ENCODE peak calls at places on chromosomes 12 and 14, in six cellular contexts. D is fibroblast of lung, Q is right cardiac atrium, G is body of pancreas, L is neural progenitor cell, T is left ventricle myocardium inferior. S is an unnamed sample.
A peak's percentile ranks its signal among the peaks of the same experiment; 100 is the strongest.

GRCh38 chr14:31990959-31991541 is 86.1 kb upstream of the ARHGAP5 start:
- DNase-seq in D (peak; percentile 83), Q (no peak), G (no peak), L (no peak), T (no peak), S (no peak)

GRCh38 chr12:49294086-49294803 is 702 bp upstream of the PRPH start:
- DNase-seq in D (no peak), Q (no peak), G (no peak), L (peak; percentile 42), T (no peak), S (no peak)

GRCh38 chr14:50357124-50357523 is 39.6 kb downstream of the CDKL1 start:
- DNase-seq in D (no peak), Q (no peak), G (no peak), L (no peak), T (no peak), S (peak; percentile 64)

GRCh38 chr12:132186208-132186856 is 42.1 kb downstream of the NOC4L start:
- DNase-seq in D (no peak), Q (peak; percentile 38), G (no peak), L (no peak), T (no peak), S (no peak)

GRCh38 chr12:93563807-93564538 is 8.5 kb upstream of the SOCS2 start:
- DNase-seq in D (peak; percentile 32), Q (no peak), G (no peak), L (peak; percentile 22), T (no peak), S (no peak)

GRCh38 chr14:66017960-66018359 is 468.2 kb upstream of the CCDC196 start:
- DNase-seq in D (no peak), Q (no peak), G (no peak), L (no peak), T (no peak), S (no peak)

GRCh38 chr12:50221228-50222008 is 54.2 kb upstream of the CERS5 start:
- DNase-seq in D (peak; percentile 84), Q (no peak), G (no peak), L (peak; percentile 45), T (no peak), S (peak; percentile 79)

GRCh38 chr14:102055181-102055901 is 31.5 kb downstream of the HSP90AA1 start:
- DNase-seq in D (peak; percentile 90), Q (no peak), G (peak; percentile 52), L (no peak), T (no peak), S (no peak)

GRCh38 chr14:104249092-104249491 is 110.7 kb downstream of the KIF26A start:
- DNase-seq in D (no peak), Q (peak; percentile 48), G (no peak), L (no peak), T (no peak), S (no peak)

GRCh38 chr12:98532687-98533304 is 17.4 kb downstream of the TMPO start:
- DNase-seq in D (peak; percentile 32), Q (no peak), G (no peak), L (peak; percentile 48), T (no peak), S (no peak)

GRCh38 chr14:101083564-101084435 is 180.3 kb upstream of the RTL1 start:
- DNase-seq in D (no peak), Q (no peak), G (no peak), L (peak; percentile 58), T (no peak), S (no peak)

GRCh38 chr12:117908411-117908810 is 60.4 kb downstream of the KSR2 start:
- DNase-seq in D (no peak), Q (no peak), G (no peak), L (no peak), T (no peak), S (no peak)

GRCh38 chr14:96538097-96538496 is 35.9 kb downstream of the PAPOLA start:
- DNase-seq in D (no peak), Q (no peak), G (no peak), L (no peak), T (no peak), S (no peak)
- H3K4me1 ChIP-seq in D (no peaks in the 10 kb centered on the region), Q (no peaks in the 10 kb centered on the region), G (peaks cover 12% of the 10 kb centered on the region), L (no peaks in the 10 kb centered on the region), T (no peaks in the 10 kb centered on the region), S (no peaks in the 10 kb centered on the region)

GRCh38 chr14:29796853-29797252 is 130.8 kb downstream of the PRKD1 start:
- DNase-seq in D (no peak), Q (no peak), G (no peak), L (no peak), T (no peak), S (no peak)

GRCh38 chr14:29799718-29800117 is 127.9 kb downstream of the PRKD1 start:
- DNase-seq in D (no peak), Q (no peak), G (no peak), L (no peak), T (no peak), S (no peak)

GRCh38 chr14:29800961-29801360 is 126.7 kb downstream of the PRKD1 start:
- DNase-seq in D (no peak), Q (no peak), G (no peak), L (no peak), T (no peak), S (no peak)

GRCh38 chr14:29798078-29798477 is 129.6 kb downstream of the PRKD1 start:
- DNase-seq in D (no peak), Q (no peak), G (no peak), L (no peak), T (no peak), S (no peak)

DNA sequence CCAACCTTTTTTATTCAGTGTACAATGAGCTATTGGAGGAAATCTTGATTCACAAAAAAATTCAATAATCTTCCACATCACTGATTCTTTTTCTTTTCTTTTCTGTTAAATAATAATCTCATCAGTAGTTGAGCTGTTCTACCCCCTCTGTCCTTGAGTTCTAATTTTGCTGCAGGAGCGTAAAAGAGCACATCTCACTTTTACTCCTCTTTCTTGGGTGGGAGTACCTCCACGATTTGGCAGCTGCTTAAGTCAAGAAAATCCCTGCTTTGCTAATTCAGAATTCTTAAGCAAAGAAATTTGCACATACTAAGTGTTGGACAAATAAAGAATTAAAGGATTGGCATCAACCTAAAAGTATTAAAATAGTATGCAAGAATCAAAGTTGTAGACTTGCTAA is 128.9 kb downstream of the PRKD1 start:
- DNase-seq in D (no peak), Q (no peak), G (no peak), L (no peak), T (no peak), S (no peak)
- H3K9me3 ChIP-seq in D (no peaks in the 10 kb centered on the region), Q (no peaks in the 10 kb centered on the region), G (no peaks in the 10 kb centered on the region), L (no peaks in the 10 kb centered on the region), T (no peaks in the 10 kb centered on the region), S (no peaks in the 10 kb centered on the region)

GRCh38 chr14:54177861-54178591 is 218.8 kb upstream of the CDKN3 start:
- DNase-seq in D (peak; percentile 72), Q (no peak), G (no peak), L (no peak), T (no peak), S (no peak)
- H3K27me3 ChIP-seq in D (no peaks in the 10 kb centered on the region), Q (no peaks in the 10 kb centered on the region), G (no peaks in the 10 kb centered on the region), L (no peaks in the 10 kb centered on the region), T (peaks cover 36% of the 10 kb centered on the region), S (no peaks in the 10 kb centered on the region)

DNA sequence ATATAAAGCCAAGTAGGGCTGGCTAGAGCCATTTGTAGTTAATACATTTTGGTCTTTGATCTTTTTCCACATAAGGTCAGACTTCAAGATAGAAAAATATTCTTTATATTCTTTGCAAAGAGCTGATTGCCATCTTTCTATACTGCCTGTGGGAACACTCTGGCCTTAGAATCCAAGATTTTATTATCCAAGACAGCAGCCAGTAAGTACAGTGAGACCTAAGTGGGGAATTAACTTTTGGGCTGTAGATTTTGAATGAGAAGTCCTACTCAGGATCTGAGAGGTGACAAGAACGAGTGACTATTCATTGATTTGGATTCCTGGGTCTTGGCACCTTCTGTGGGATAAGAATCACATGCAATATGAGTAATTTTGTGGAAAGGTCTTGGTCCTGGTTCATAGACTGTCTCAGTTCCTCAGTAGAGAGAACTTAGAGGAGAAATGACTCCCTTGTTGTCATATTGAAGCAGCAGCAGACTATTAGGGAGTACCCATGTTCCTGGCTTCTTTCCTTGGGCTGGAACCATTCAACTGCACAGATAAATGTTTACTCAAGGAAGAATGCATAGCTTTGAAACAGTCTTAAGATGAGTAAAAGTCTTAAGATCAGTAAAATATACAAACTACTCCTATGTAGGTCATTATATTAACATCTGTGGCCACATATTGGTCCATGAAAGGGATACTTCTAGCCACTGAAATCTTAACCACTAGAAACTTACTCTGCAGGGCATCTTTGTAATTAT is 353.8 kb downstream of the RAD51B start:
- DNase-seq in D (peak; percentile 44), Q (no peak), G (no peak), L (no peak), T (no peak), S (no peak)
- H3K4me1 ChIP-seq in D (no peaks in the 10 kb centered on the region), Q (no peaks in the 10 kb centered on the region), G (peaks cover 76% of the 10 kb centered on the region), L (peaks cover 14% of the 10 kb centered on the region), T (no peaks in the 10 kb centered on the region), S (peaks cover 20% of the 10 kb centered on the region)

DNA sequence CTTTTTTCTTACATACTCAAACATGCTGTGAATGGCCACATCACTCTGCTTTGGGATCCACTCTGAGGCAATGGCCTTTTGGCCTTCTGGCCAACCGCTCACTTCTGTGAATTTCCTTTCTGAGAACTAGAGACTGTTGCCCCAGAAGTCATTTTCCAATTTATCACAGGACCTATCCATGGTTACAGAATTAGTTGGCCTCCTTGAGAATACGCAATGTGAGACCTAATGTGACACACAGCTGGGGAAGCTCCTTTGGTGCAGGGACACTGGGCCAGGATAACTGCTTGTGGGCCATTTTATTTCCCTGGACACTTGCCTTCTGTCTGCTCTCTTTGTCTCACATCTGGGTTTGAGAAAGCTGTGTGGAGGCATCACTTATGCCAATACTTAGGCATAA is 50.6 kb downstream of the IGF1 start:
- DNase-seq in D (no peak), Q (peak; percentile 46), G (no peak), L (no peak), T (no peak), S (no peak)
- H3K9me3 ChIP-seq in D (no peaks in the 10 kb centered on the region), Q (no peaks in the 10 kb centered on the region), G (no peaks in the 10 kb centered on the region), L (no peaks in the 10 kb centered on the region), T (no peaks in the 10 kb centered on the region), S (no peaks in the 10 kb centered on the region)

DNA sequence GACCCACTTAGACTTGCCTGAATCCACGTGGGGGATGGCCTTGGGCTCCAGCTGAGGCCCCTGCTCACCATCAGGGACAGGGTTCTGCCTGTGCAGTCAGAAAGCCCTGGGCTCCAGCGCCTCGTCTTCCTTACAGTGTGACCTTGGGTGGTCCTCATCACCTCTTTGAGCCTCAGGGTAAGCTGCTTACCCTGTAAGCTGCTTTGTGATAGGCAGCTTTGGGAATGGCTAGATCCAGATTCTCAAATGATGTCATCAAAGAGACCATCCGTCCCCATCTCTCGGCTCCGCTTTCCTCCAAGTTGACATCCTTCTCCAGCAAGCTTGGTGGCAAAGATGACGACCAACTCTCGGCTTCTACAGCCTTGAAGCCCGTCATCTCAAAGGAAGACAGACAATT is 127.0 kb downstream of the ADCK1 start:
- DNase-seq in D (no peak), Q (no peak), G (no peak), L (peak; percentile 72), T (no peak), S (no peak)
- H3K27me3 ChIP-seq in D (no peaks in the 10 kb centered on the region), Q (no peaks in the 10 kb centered on the region), G (no peaks in the 10 kb centered on the region), L (no peaks in the 10 kb centered on the region), T (no peaks in the 10 kb centered on the region), S (no peaks in the 10 kb centered on the region)

DNA sequence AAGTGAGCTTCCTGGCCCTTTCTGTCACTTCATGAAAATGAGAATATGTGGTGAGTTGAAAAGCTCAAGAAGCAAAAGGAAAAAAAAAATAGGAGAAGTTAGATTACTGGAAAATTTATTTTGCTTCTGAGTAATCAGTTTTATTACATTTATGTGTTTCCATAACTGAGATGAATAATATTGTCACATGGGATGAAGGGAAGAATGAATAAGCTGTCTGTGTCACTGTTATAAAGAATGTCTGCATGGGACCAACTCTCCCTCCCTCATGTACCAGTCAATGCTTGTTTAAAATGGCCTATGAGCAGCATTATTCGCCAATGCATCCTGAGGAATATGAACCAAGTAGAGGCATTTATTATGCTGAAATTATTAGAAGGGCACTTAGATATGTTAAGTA is 246.3 kb downstream of the PRKD1 start:
- DNase-seq in D (no peak), Q (no peak), G (no peak), L (no peak), T (no peak), S (no peak)
- H3K4me1 ChIP-seq in D (no peaks in the 10 kb centered on the region), Q (peaks cover 1% of the 10 kb centered on the region), G (peaks cover 13% of the 10 kb centered on the region), L (peaks cover 7% of the 10 kb centered on the region), T (peaks cover 8% of the 10 kb centered on the region), S (no peaks in the 10 kb centered on the region)